ENCODE peak calls at places on chromosomes 13 and 19, in four cellular contexts. P is GM12878, U is GM12891, V is K562. W is an unnamed sample.

GRCh38 chr13:110936519-110936918 is 21.6 kb upstream of the ANKRD10 start:
- DNase-seq in P (no peak), U (no peak), V (no peak), W (no peak)

GRCh38 chr13:30224732-30225131 is 82.6 kb downstream of the KATNAL1 start:
- DNase-seq in P (no peak), U (no peak), V (no peak), W (no peak)

GRCh38 chr13:41148421-41149283 is 16.1 kb upstream of the KBTBD6 start:
- DNase-seq in P (no peak), U (no peak), V (no peak), W (no peak)

GRCh38 chr19:19256072-19256969 is 16.8 kb downstream of the TM6SF2 start:
- DNase-seq in P (no peak), U (no peak), V (no peak), W (peak; percentile 88)

GRCh38 chr13:99978781-99979452 is 2.7 kb upstream of the ZIC2 start:
- DNase-seq in P (no peak), U (no peak), V (no peak), W (no peak)

GRCh38 chr13:47549219-47549752 is 451.8 kb downstream of the SUCLA2 start:
- DNase-seq in P (no peak), U (no peak), V (no peak), W (no peak)

GRCh38 chr13:74210693-74211393 is 76.6 kb upstream of the KLF12 start:
- DNase-seq in P (no peak), U (no peak), V (no peak), W (no peak)

GRCh38 chr19:10742494-10742893 is 24.6 kb downstream of the DNM2 start:
- DNase-seq in P (no peak), U (no peak), V (no peak), W (no peak)

GRCh38 chr13:30796132-30796832 is 60.9 kb downstream of the ALOX5AP start:
- DNase-seq in P (peak; percentile 45), U (no peak), V (no peak), W (no peak)

GRCh38 chr19:50777830-50778303 is 7.6 kb downstream of the GPR32 start:
- DNase-seq in P (no peak), U (no peak), V (no peak), W (no peak)

GRCh38 chr13:99196466-99197256 is 4.0 kb upstream of the UBAC2 start:
- DNase-seq in P (no peak), U (no peak), V (no peak), W (no peak)

GRCh38 chr19:13839193-13839937 is 37.6 kb upstream of the NANOS3 start:
- DNase-seq in P (peak; percentile 69), U (peak; percentile 76), V (peak; percentile 82), W (peak; percentile 94)

GRCh38 chr13:51742611-51743010 is 61.4 kb downstream of the DHRS12 start:
- DNase-seq in P (no peak), U (no peak), V (no peak), W (no peak)

GRCh38 chr19:49475995-49476880 is 2.2 kb downstream of the FLT3LG start:
- DNase-seq in P (no peak), U (no peak), V (peak; percentile 64), W (no peak)

GRCh38 chr13:45623516-45624090 is 8.1 kb upstream of the ERICH6B start:
- DNase-seq in P (peak; percentile 21), U (no peak), V (peak; percentile 20), W (no peak)

GRCh38 chr13:41502676-41503075 is 45.3 kb downstream of the RGCC start:
- DNase-seq in P (peak; percentile 59), U (no peak), V (no peak), W (no peak)

GRCh38 chr13:96958286-96958891 is 35.9 kb downstream of the OXGR1 start:
- DNase-seq in P (no peak), U (no peak), V (no peak), W (peak; percentile 7)

GRCh38 chr19:21568816-21569496 is 63.6 kb downstream of the ZNF429 start:
- DNase-seq in P (no peak), U (peak; percentile 35), V (no peak), W (no peak)

GRCh38 chr19:9431475-9431874 is 3.9 kb downstream of the ZNF266 start:
- DNase-seq in P (no peak), U (no peak), V (peak; percentile 32), W (no peak)

GRCh38 chr19:11227201-11227886 is 12.1 kb upstream of the ANGPTL8 start:
- DNase-seq in P (no peak), U (no peak), V (peak; percentile 92), W (no peak)

GRCh38 chr13:36344173-36344572 is 2.0 kb downstream of the SPART start:
- DNase-seq in P (no peak), U (no peak), V (peak; percentile 19), W (peak; percentile 90)

GRCh38 chr13:106232680-106233079 is 302.8 kb downstream of the EFNB2 start:
- DNase-seq in P (no peak), U (no peak), V (no peak), W (no peak)

GRCh38 chr13:52599037-52599852 is 43.0 kb upstream of the HNRNPA1L2 start:
- DNase-seq in P (no peak), U (no peak), V (no peak), W (no peak)

GRCh38 chr13:111166882-111167281 is 51.8 kb downstream of the ARHGEF7 start:
- DNase-seq in P (no peak), U (no peak), V (no peak), W (no peak)

GRCh38 chr13:51246005-51246404 is 23.8 kb downstream of the FAM124A start:
- DNase-seq in P (no peak), U (no peak), V (no peak), W (no peak)

GRCh38 chr13:99528547-99528946 is 27.3 kb downstream of the TM9SF2 start:
- DNase-seq in P (no peak), U (peak; percentile 21), V (no peak), W (no peak)

GRCh38 chr13:112062619-112063308 is 4.2 kb upstream of the SOX1 start:
- DNase-seq in P (no peak), U (no peak), V (peak; percentile 15), W (no peak)

GRCh38 chr13:102642475-102642874 is 45.7 kb downstream of the TPP2 start:
- DNase-seq in P (no peak), U (no peak), V (no peak), W (no peak)

GRCh38 chr13:112574476-112575294 is 13.3 kb downstream of the TUBGCP3 start:
- DNase-seq in P (no peak), U (no peak), V (no peak), W (no peak)

GRCh38 chr13:50075619-50076097 is 60.4 kb downstream of the KCNRG start:
- DNase-seq in P (no peak), U (no peak), V (no peak), W (no peak)

GRCh38 chr19:1748115-1748702 is 5.1 kb upstream of the ONECUT3 start:
- DNase-seq in P (no peak), U (peak; percentile 70), V (peak; percentile 80), W (no peak)

GRCh38 chr13:51444922-51445321 is 7.9 kb downstream of the INTS6 start:
- DNase-seq in P (no peak), U (no peak), V (peak; percentile 4), W (no peak)

GRCh38 chr13:110644892-110645521 is 29.7 kb downstream of the NAXD start:
- DNase-seq in P (no peak), U (peak; percentile 74), V (no peak), W (peak; percentile 95)

GRCh38 chr13:113854238-113855011 is 9.5 kb downstream of the GAS6 start:
- DNase-seq in P (no peak), U (no peak), V (no peak), W (peak; percentile 57)

GRCh38 chr19:50478901-50479715 is 2.5 kb upstream of the GARIN5A start:
- DNase-seq in P (no peak), U (no peak), V (peak; percentile 84), W (no peak)

GRCh38 chr19:2528543-2529173 is 52.7 kb downstream of the GADD45B start:
- DNase-seq in P (no peak), U (no peak), V (no peak), W (no peak)

GRCh38 chr13:30071890-30072817 is 221.7 kb upstream of the UBL3 start:
- DNase-seq in P (no peak), U (no peak), V (no peak), W (no peak)

GRCh38 chr13:42478531-42479156 is 95.3 kb upstream of the TNFSF11 start:
- DNase-seq in P (no peak), U (no peak), V (no peak), W (no peak)

GRCh38 chr19:48636859-48637448 is at the start of gene DBP:
- DNase-seq in P (no peak), U (no peak), V (no peak), W (peak; percentile 71)

GRCh38 chr19:5873617-5874199 is 3.4 kb upstream of the FUT5 start:
- DNase-seq in P (no peak), U (no peak), V (no peak), W (no peak)
- TF ChIP-seq SPI1 in P (no peak), U (no peak), V (no peak), W (no peak)

GRCh38 chr19:16368385-16369305 is 44.0 kb downstream of the KLF2 start:
- DNase-seq in P (no peak), U (no peak), V (no peak), W (no peak)
- TF ChIP-seq SPI1 in P (no peak), U (no peak), V (no peak), W (no peak)

DNA sequence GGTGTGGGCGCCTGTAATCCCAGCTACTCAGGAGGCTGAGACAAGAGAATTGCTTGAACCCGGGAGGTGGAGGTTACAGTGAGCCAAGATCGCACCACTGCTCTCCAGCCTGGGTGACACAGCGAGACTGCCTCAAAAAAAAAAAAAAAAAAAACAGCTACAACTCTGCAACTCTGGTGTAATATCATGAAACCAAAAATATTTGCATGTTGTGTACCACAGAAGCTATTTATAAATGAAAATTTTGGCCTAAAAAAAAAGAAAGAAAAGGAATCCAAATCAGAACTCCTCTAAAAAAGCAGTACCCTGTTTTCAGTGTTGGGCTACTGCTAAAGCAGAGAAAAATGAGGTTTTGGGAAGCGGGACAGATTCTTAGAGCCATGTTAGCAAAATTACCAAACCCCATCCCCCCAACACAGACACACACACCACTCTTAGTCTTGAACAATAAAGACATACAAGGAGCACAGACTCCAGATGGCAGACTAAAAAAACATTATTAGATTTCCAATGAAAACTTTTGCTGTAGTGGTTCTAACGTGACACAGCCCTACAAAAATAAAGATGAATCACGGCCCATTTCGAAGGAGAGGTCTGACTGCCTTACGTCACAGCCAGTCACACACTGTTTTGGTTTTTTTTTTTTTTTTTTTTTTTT is 51.5 kb downstream of the INSR start:
- DNase-seq in P (peak; percentile 77), U (no peak), V (no peak), W (peak; percentile 14)
- TF ChIP-seq SPI1 in P (no peak), U (no peak), V (no peak), W (no peak)

DNA sequence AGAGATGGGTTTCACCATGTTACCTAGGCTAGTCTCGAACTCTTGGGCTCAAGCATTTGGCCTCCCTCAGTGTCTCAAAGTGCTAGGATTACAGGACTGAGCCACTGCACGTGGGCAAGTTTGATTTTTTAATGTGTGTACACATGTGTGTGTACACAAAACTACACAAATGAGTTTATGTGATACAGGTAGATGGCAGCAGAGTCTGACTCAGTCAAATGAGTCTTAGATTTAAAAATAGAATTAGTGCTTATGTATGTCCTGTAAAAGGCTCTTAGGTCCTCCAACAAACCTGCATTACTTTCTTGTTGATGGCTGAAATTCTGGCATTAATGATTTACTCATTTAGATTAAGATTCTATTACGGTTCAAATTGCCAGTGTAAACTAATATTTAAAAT is 293.7 kb downstream of the PCDH17 start:
- DNase-seq in P (no peak), U (no peak), V (no peak), W (no peak)
- TF ChIP-seq SPI1 in P (no peak), U (no peak), V (no peak), W (no peak)

GRCh38 chr19:38695832-38696732 is 48.2 kb downstream of the CAPN12 start:
- DNase-seq in P (no peak), U (no peak), V (no peak), W (no peak)
- TF ChIP-seq SPI1 in P (no peak), U (no peak), V (no peak), W (no peak)